ENCODE peak calls at places on chromosomes 12 and 14, in nine cellular contexts. A is stimulated activated CD8-positive, alpha-beta memory T cell treated with anti-CD3 and anti-CD28 coated beads, Interleukin-7, amount 100 ng/mL, for 48 hours; N is GM23248; R is psoas muscle; H is brain microvascular endothelial cell; Q is Jurkat, Clone E6-1; I is CD4-positive, CD25-positive, alpha-beta regulatory T cell; O is T-helper 2 cell treated with Interferon-gamma antibody and Interleukin-4, amounts not matched to agents 5 μg/mL and 100 μg/mL, for 36 hours; C is naive B cell. W is an unnamed sample.

GRCh38 chr12:109741286-109741969 is 27.8 kb downstream of the FAM222A start:
- DNase-seq in N (no peak), A (no peak), R (peak), I (no peak), Q (no peak), C (no peak), H (no peak), O (no peak), W (no peak)

GRCh38 chr14:34843011-34843554 is 32.1 kb downstream of the BAZ1A start:
- DNase-seq in R (no peak), N (peak), I (no peak), Q (no peak), H (peak), C (no peak), A (peak), O (peak), W (no peak)

GRCh38 chr12:126784328-126784921 is 1482.5 kb upstream of the TMEM132C start:
- DNase-seq in C (no peak), O (no peak), R (no peak), N (peak), H (peak), A (no peak), Q (peak), I (no peak), W (no peak)

GRCh38 chr12:68237068-68237467 is 11.5 kb upstream of the IL26 start:
- DNase-seq in Q (no peak), H (no peak), A (no peak), C (no peak), O (no peak), N (peak), I (no peak), R (no peak), W (no peak)

GRCh38 chr12:27191531-27191930 is 52.6 kb upstream of the STK38L start:
- DNase-seq in N (no peak), H (no peak), Q (no peak), C (no peak), O (no peak), I (no peak), A (no peak), R (no peak), W (no peak)

GRCh38 chr12:109277899-109278762 is 31.0 kb downstream of the FOXN4 start:
- DNase-seq in R (peak), A (no peak), N (peak), Q (no peak), C (no peak), O (no peak), I (no peak), H (no peak), W (no peak)

GRCh38 chr12:114726092-114726710 is 42.2 kb upstream of the TBX3 start:
- DNase-seq in N (no peak), Q (no peak), O (no peak), R (no peak), I (no peak), H (no peak), C (no peak), A (no peak), W (no peak)

GRCh38 chr12:90627180-90627896 is 327.6 kb downstream of the CCER1 start:
- DNase-seq in I (no peak), A (no peak), N (peak), C (no peak), H (peak), R (no peak), O (no peak), Q (no peak), W (no peak)

GRCh38 chr12:85283560-85283959 is 3.5 kb downstream of the ALX1 start:
- DNase-seq in N (no peak), A (no peak), H (no peak), Q (no peak), C (no peak), I (no peak), R (no peak), O (no peak), W (no peak)

GRCh38 chr12:39012870-39013269 is 107.5 kb upstream of the CPNE8 start:
- DNase-seq in A (no peak), O (no peak), I (no peak), Q (no peak), N (peak), H (no peak), C (no peak), R (no peak), W (no peak)

GRCh38 chr12:63897931-63898330 is 53.4 kb downstream of the SRGAP1 start:
- DNase-seq in A (no peak), R (no peak), N (no peak), I (no peak), C (no peak), Q (no peak), O (no peak), H (peak), W (no peak)